ENCODE peak calls at places on chromosomes 2 and 18, in nine cellular contexts. C is OCI-LY7; G is kidney; N is mammary epithelial cell; L is CD4-positive, alpha-beta memory T cell; A is cardiac muscle cell; S is brain microvascular endothelial cell; P is Peyer's patch; Z is tibial artery. K is an unnamed sample.

GRCh38 chr2:240926516-240927389 is 20.6 kb downstream of the CROCC2 start:
- DNase-seq in C (no peak), G (peak), N (no peak), L (no peak), A (peak), S (no peak), P (peak), Z (peak), K (no peak)

GRCh38 chr18:42107287-42108045 is 152.4 kb downstream of the PIK3C3 start:
- DNase-seq in C (no peak), G (no peak), N (no peak), L (no peak), A (no peak), S (no peak), P (no peak), Z (no peak), K (no peak)

GRCh38 chr18:47191956-47192355 is 15.8 kb upstream of the IER3IP1 start:
- DNase-seq in C (no peak), G (no peak), N (peak), L (no peak), A (no peak), S (peak), P (no peak), Z (no peak), K (no peak)

GRCh38 chr18:44700652-44701051 is 20.0 kb downstream of the SETBP1 start:
- DNase-seq in C (no peak), G (no peak), N (peak), L (no peak), A (peak), S (peak), P (no peak), Z (peak), K (no peak)

GRCh38 chr2:161994766-161995165 is 79.2 kb downstream of the DPP4 start:
- DNase-seq in C (no peak), G (no peak), N (no peak), L (no peak), A (no peak), S (no peak), P (no peak), Z (no peak), K (no peak)

GRCh38 chr2:204574473-204574872 is 29.2 kb downstream of the PARD3B start:
- DNase-seq in C (no peak), G (no peak), N (no peak), L (no peak), A (no peak), S (no peak), P (no peak), Z (no peak), K (no peak)

GRCh38 chr2:68765739-68766377 is 31.2 kb downstream of the ARHGAP25 start:
- DNase-seq in C (peak), G (no peak), N (no peak), L (no peak), A (no peak), S (peak), P (no peak), Z (no peak), K (no peak)

GRCh38 chr2:174573621-174574081 is 24.0 kb downstream of the WIPF1 start:
- DNase-seq in C (no peak), G (no peak), N (peak), L (peak), A (no peak), S (no peak), P (no peak), Z (no peak), K (no peak)

GRCh38 chr2:55403177-55403998 is 16.3 kb downstream of the CCDC88A start:
- DNase-seq in C (no peak), G (no peak), N (no peak), L (no peak), A (no peak), S (no peak), P (no peak), Z (no peak), K (no peak)

GRCh38 chr2:68764781-68765385 is 30.3 kb downstream of the ARHGAP25 start:
- DNase-seq in C (no peak), G (no peak), N (no peak), L (no peak), A (peak), S (no peak), P (no peak), Z (no peak), K (no peak)

GRCh38 chr2:204539010-204539385 is 6.3 kb upstream of the PARD3B start:
- DNase-seq in C (no peak), G (no peak), N (no peak), L (no peak), A (no peak), S (peak), P (no peak), Z (no peak), K (no peak)

GRCh38 chr18:79377187-79377891 is 18.4 kb upstream of the NFATC1 start:
- DNase-seq in C (no peak), G (peak), N (no peak), L (no peak), A (no peak), S (no peak), P (no peak), Z (no peak), K (no peak)

GRCh38 chr2:127625146-127625943 is 20.6 kb upstream of the GPR17 start:
- DNase-seq in C (no peak), G (no peak), N (no peak), L (no peak), A (no peak), S (no peak), P (no peak), Z (no peak), K (no peak)

GRCh38 chr2:9805435-9806297 is 37.6 kb upstream of the TAF1B start:
- DNase-seq in C (no peak), G (peak), N (no peak), L (no peak), A (no peak), S (no peak), P (peak), Z (peak), K (no peak)

GRCh38 chr2:9483107-9483506 is 8.8 kb downstream of the IAH1 start:
- DNase-seq in C (no peak), G (no peak), N (no peak), L (no peak), A (no peak), S (no peak), P (no peak), Z (no peak), K (no peak)

GRCh38 chr2:159658887-159659437 is 42.6 kb upstream of the BAZ2B start:
- DNase-seq in C (no peak), G (no peak), N (no peak), L (no peak), A (no peak), S (no peak), P (no peak), Z (peak), K (no peak)

GRCh38 chr18:62914868-62915267 is 199.5 kb downstream of the PHLPP1 start:
- DNase-seq in C (no peak), G (no peak), N (no peak), L (no peak), A (no peak), S (no peak), P (no peak), Z (no peak), K (no peak)

GRCh38 chr2:223621901-223622300 is 19.7 kb upstream of the SCG2 start:
- DNase-seq in C (no peak), G (no peak), N (no peak), L (no peak), A (no peak), S (peak), P (no peak), Z (no peak), K (no peak)

GRCh38 chr2:118292991-118293390 is 204.7 kb downstream of the INSIG2 start:
- DNase-seq in C (no peak), G (no peak), N (no peak), L (no peak), A (no peak), S (no peak), P (no peak), Z (no peak), K (no peak)

GRCh38 chr2:228987441-228988155 is 283.5 kb downstream of the PID1 start:
- DNase-seq in C (no peak), G (no peak), N (no peak), L (no peak), A (no peak), S (no peak), P (no peak), Z (no peak), K (no peak)

DNA sequence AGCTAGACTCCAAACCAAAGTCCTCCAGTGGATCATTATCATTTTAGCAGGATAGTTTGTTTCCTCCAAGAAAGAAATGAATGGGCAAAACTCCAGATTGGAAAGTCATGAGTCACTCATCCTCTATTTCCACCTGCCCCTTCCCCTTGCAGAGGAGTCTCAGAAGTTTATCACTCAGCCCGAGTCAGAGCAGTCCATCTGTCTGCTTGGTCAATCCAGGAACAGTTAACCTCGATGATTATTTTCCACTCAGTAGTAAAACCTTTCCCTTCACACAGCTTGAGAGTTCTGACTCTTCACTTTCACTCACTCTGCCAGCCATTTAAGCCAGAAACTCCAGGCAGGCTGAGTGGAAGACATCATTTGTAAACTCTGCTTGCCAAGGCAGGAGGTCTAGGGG is 462.1 kb downstream of the BCL11A start:
- DNase-seq in C (no peak), G (no peak), N (no peak), L (no peak), A (no peak), S (no peak), P (no peak), Z (no peak), K (no peak)
- H3K27ac ChIP-seq in C (no peak), G (no peak), N (no peak), L (no peak), A (no peak), S (no peak), P (peak), Z (no peak), K (no peak)

GRCh38 chr2:101740555-101740964 is 43.1 kb downstream of the MAP4K4 start:
- DNase-seq in C (no peak), G (no peak), N (no peak), L (no peak), A (no peak), S (no peak), P (no peak), Z (no peak), K (no peak)
- H3K27ac ChIP-seq in C (no peak), G (no peak), N (no peak), L (no peak), A (peak), S (no peak), P (no peak), Z (no peak), K (peak)

DNA sequence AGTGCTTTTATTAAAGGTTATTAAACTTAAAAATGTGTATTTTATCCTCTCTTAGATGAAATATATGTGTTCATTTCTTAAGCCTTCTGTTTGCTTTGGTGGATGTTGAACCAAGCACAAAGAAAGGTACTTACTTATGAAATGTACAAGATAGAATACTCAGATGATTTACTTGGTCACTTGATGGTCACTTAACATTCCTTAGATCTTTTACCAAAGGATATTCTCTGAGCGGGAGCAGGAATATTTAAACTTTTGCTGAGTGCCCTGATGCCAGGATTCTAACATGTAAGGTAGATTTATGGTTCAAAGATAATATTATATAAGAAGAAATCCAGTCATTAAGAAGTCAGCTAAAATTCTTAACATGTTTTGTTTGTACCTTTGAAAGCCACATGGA is 193.5 kb upstream of the ZEB2 start:
- DNase-seq in C (no peak), G (no peak), N (no peak), L (no peak), A (peak), S (no peak), P (no peak), Z (no peak), K (no peak)
- H3K27ac ChIP-seq in C (no peak), G (no peak), N (no peak), L (no peak), A (no peak), S (no peak), P (no peak), Z (peak), K (no peak)

DNA sequence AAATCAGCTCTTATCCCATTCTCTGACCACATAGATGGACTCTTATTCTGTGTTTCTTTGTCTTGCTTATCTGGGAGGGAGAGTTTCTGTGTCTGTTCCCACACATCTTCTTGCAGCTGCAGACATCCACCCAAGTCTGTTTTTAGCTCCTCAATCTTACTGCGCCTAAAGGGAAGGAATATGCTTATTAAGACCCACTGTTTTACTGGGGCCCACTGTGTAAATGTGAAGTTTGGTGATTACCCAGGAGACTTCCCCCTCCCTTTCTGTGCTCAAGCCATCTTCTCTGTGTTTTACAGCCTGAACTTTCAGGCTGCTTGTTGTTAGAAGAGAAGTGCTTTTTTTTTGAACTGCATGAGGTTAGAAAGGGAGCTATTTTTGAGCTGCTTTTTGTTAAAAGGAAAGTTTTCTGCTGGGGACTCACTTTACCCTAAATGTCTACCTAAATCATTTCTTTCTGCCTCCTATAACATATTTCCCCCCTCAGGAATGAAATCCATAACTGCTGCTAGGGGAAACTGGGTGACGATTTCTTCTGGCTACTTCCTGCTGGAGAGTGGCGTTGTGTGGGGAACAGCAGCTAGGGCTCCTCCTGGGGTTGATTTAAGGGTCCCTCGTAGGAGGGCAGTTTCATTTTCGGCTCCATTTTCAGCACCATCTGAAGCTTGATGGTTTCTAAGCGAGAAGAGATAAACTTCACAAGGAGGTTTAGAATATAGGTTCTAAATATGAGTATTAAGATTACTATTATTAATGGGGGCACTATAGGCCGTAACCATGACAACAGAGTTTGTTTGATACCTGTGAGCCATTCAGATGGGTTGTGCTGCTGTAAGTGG is 39.5 kb upstream of the GMCL1 start:
- DNase-seq in C (peak), G (no peak), N (no peak), L (no peak), A (no peak), S (peak), P (no peak), Z (no peak), K (no peak)
- H3K27ac ChIP-seq in C (peak), G (peak), N (no peak), L (no peak), A (peak), S (peak), P (peak), Z (peak), K (peak)

GRCh38 chr2:137254081-137254480 is 488.7 kb downstream of the THSD7B start:
- DNase-seq in C (no peak), G (no peak), N (peak), L (no peak), A (no peak), S (no peak), P (no peak), Z (no peak), K (no peak)

GRCh38 chr2:137255345-137255744 is 490.0 kb downstream of the THSD7B start:
- DNase-seq in C (no peak), G (no peak), N (no peak), L (no peak), A (no peak), S (no peak), P (no peak), Z (no peak), K (no peak)

GRCh38 chr2:137252934-137253333 is 487.6 kb downstream of the THSD7B start:
- DNase-seq in C (no peak), G (no peak), N (peak), L (no peak), A (no peak), S (peak), P (no peak), Z (no peak), K (no peak)

GRCh38 chr2:137255990-137256389 is 490.6 kb downstream of the THSD7B start:
- DNase-seq in C (no peak), G (no peak), N (peak), L (no peak), A (no peak), S (no peak), P (no peak), Z (no peak), K (no peak)
- H3K27ac ChIP-seq in C (no peak), G (no peak), N (peak), L (no peak), A (no peak), S (no peak), P (no peak), Z (no peak), K (no peak)

DNA sequence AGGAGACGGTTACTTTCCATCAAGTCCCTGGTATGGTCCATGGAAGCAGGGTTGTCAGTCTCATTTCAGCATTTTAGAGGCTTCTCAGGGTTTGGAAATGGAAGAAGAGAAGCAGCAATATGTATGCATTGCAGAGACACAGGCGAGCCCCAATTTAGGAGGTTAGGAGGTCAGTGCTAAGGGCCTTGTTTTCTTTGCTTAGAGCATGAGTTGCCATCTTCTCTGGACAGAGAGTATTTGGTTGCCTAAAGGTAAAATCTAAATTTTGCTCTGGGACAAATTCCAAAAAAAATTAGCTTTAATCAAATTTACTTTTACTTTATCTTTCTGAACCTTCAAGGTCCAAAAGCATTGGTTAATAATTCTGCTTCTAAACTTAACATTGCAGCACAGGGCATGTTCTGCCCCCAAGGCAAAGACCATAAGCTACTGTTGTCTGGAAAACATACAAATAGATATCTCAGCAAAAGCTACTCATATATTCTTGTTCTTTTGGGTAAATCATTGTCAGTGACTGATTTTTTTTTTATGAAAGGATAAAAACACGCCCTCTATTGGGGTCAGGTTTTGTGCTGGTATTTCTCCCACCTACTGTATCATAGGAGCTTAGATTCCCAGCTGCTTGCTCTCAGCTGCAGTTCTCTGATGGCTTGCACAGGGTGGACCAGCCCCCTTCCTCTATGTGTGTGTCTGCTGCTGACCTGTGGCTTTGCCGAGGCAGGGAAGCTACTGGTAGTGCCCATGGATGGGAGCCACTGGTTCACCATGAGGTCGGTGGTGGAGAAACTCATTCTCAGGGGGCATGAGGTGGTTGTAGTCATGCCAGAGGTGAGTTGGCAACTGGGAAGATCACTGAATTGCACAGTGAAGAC is at the start of gene UGT1A9:
- DNase-seq in C (no peak), G (no peak), N (no peak), L (no peak), A (no peak), S (no peak), P (no peak), Z (no peak), K (no peak)
- H3K27ac ChIP-seq in C (no peak), G (peak), N (no peak), L (no peak), A (no peak), S (no peak), P (no peak), Z (no peak), K (no peak)

GRCh38 chr2:45938649-45939511 is 287.4 kb downstream of the PRKCE start:
- DNase-seq in C (no peak), G (peak), N (peak), L (no peak), A (no peak), S (peak), P (peak), Z (peak), K (no peak)

GRCh38 chr2:45932278-45932975 is 281.0 kb downstream of the PRKCE start:
- DNase-seq in C (no peak), G (no peak), N (peak), L (no peak), A (no peak), S (no peak), P (no peak), Z (no peak), K (no peak)

GRCh38 chr2:45936623-45936979 is 285.1 kb downstream of the PRKCE start:
- DNase-seq in C (no peak), G (no peak), N (no peak), L (no peak), A (no peak), S (no peak), P (no peak), Z (no peak), K (no peak)

GRCh38 chr2:45937990-45938389 is 286.5 kb downstream of the PRKCE start:
- DNase-seq in C (no peak), G (no peak), N (no peak), L (no peak), A (no peak), S (no peak), P (no peak), Z (no peak), K (no peak)

DNA sequence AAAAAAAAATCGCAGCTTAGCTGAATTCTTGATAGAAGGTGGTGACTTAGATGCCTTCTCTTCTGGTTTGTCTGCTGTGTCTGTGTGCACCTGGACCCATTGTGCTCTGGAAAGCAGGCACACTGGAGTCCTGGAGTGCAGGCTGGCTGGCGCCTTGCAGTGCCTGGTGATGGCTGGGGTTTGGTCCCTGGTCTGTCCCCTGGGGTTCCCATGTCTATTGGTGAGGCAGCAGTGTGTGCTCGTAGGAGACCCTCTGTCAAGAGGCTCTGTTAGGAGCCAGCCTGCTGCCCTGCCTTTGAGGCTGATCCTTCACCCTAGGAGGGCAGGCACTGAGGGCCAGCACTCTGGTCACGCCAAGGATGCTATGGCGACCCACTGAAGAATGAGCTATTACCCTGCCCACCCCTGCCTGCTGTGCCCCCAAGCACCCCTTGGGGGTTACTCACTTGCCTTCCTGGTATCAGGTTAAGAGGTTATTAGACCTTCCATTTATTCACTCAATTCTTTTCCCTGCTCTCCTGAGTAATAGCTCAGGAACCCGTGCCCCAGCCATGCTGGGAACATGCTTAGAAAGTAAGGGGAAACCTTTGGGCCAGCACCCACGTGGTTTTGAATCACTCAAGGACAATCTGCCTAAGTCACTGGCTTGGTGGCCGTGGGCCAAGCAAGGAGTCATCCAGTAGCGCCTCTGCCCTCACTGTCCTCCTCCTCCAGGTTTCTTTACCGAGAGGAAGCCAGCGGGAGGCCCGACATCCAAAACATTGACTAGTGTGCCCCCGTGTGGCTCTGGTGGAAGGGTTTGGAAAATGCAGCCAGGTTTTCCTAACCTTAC is 284.5 kb downstream of the PRKCE start:
- DNase-seq in C (peak), G (peak), N (peak), L (no peak), A (peak), S (peak), P (peak), Z (peak), K (peak)
- H3K27ac ChIP-seq in C (no peak), G (peak), N (peak), L (no peak), A (no peak), S (no peak), P (peak), Z (peak), K (no peak)

K was measured in substantia nigra.